ENCODE peak calls at places on chromosome 13, in nine cellular contexts. W, N, E, G, M, U, K, T and Z are unnamed samples.

GRCh38 chr13:47004552-47004951 is 107.7 kb upstream of the HTR2A start:
- DNase-seq in G (no peak), K (no peak), M (no peak), U (no peak), E (no peak), T (no peak), W (no peak), N (no peak), Z (no peak)

GRCh38 chr13:51858433-51859247 is 3.1 kb upstream of the CCDC70 start:
- DNase-seq in M (no peak), W (no peak), U (no peak), T (peak; percentile 31), G (no peak), N (no peak), K (no peak), E (no peak), Z (no peak)

GRCh38 chr13:50609016-50609415 is 234.5 kb downstream of the DLEU7 start:
- DNase-seq in W (no peak), T (no peak), U (no peak), N (no peak), M (no peak), E (no peak), K (no peak), G (no peak), Z (no peak)

GRCh38 chr13:77909827-77910226 is 8.8 kb downstream of the EDNRB start:
- DNase-seq in T (no peak), G (no peak), M (no peak), K (no peak), W (no peak), N (no peak), U (no peak), E (no peak), Z (no peak)

GRCh38 chr13:45185286-45185685 is 15.6 kb downstream of the KCTD4 start:
- DNase-seq in G (no peak), M (no peak), K (no peak), T (no peak), U (no peak), N (no peak), W (no peak), E (no peak), Z (no peak)

GRCh38 chr13:26011996-26012688 is 39.7 kb downstream of the SHISA2 start:
- DNase-seq in K (no peak), T (no peak), N (peak; percentile 74), E (no peak), M (no peak), G (no peak), U (no peak), W (no peak), Z (no peak)

GRCh38 chr13:42656136-42656535 is 82.2 kb downstream of the TNFSF11 start:
- DNase-seq in G (no peak), E (no peak), W (no peak), T (no peak), M (no peak), U (no peak), N (no peak), K (no peak), Z (peak; percentile 89)

GRCh38 chr13:30711837-30712236 is 23.5 kb upstream of the ALOX5AP start:
- DNase-seq in E (peak; percentile 48), G (no peak), N (no peak), W (no peak), K (no peak), T (no peak), M (no peak), U (no peak), Z (no peak)

GRCh38 chr13:44440046-44440608 is 66.5 kb downstream of the SERP2 start:
- DNase-seq in W (no peak), T (no peak), N (no peak), M (no peak), U (no peak), K (no peak), G (no peak), E (no peak), Z (no peak)

GRCh38 chr13:98068511-98068910 is 74.4 kb upstream of the FARP1 start:
- DNase-seq in T (no peak), E (no peak), G (no peak), M (no peak), W (no peak), U (no peak), K (no peak), N (no peak), Z (no peak)

GRCh38 chr13:46759861-46760260 is 37.1 kb downstream of the ESD start:
- DNase-seq in T (peak; percentile 34), W (no peak), N (no peak), E (no peak), U (no peak), M (no peak), G (no peak), K (no peak), Z (no peak)

GRCh38 chr13:74920945-74921725 is 560.8 kb downstream of the TBC1D4 start:
- DNase-seq in E (no peak), U (no peak), K (no peak), G (no peak), M (no peak), W (no peak), N (no peak), T (no peak), Z (peak; percentile 33)

GRCh38 chr13:107675847-107676550 is 539.3 kb downstream of the LIG4 start:
- DNase-seq in N (no peak), W (no peak), T (no peak), E (no peak), U (no peak), M (no peak), G (no peak), K (no peak), Z (no peak)

GRCh38 chr13:50208826-50209335 is 193.6 kb downstream of the KCNRG start:
- DNase-seq in T (peak; percentile 54), W (peak; percentile 44), M (peak; percentile 49), G (no peak), U (peak; percentile 29), N (peak; percentile 76), K (no peak), E (peak; percentile 76), Z (no peak)

GRCh38 chr13:46748300-46748699 is 48.7 kb downstream of the ESD start:
- DNase-seq in T (no peak), W (no peak), N (no peak), E (no peak), U (no peak), G (no peak), M (no peak), K (no peak), Z (no peak)

DNA sequence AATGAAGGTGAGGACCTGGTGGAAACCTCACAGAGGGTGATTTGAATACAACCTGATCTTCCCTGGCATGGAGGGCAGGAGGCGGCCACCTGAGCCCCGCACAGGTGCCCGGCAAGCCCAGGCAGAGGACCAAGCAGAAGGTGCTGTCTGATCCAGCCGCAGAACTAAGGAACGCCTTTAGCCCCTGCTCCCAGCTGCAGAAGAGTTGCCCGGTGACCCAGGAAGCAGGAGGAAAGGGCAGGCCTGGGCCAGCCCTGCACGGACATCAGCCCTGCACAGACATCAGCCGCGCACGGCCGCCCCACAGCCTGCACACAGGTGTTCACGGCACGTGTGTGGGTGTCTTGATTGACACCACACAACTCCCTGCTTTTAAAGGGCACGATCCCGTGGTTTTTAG is 43.1 kb downstream of the RASA3 start:
- DNase-seq in E (no peak), U (peak; percentile 6), M (no peak), T (no peak), N (peak; percentile 57), K (no peak), W (no peak), G (no peak), Z (no peak)
- H3K9me3 ChIP-seq in E (no peaks in the 10 kb centered on the region), U (no peaks in the 10 kb centered on the region), M (no peaks in the 10 kb centered on the region), T (peaks cover 5% of the 10 kb centered on the region), N (no peaks in the 10 kb centered on the region), K (no peaks in the 10 kb centered on the region), W (peaks cover 17% of the 10 kb centered on the region), G (peaks cover 8% of the 10 kb centered on the region), Z (peaks cover 4% of the 10 kb centered on the region)

GRCh38 chr13:57933606-57934005 is 302.1 kb downstream of the PCDH17 start:
- DNase-seq in U (no peak), E (no peak), W (no peak), G (no peak), M (no peak), T (no peak), N (no peak), K (no peak), Z (no peak)
- H3K9me3 ChIP-seq in U (no peaks in the 10 kb centered on the region), E (peaks cover 3% of the 10 kb centered on the region), W (no peaks in the 10 kb centered on the region), G (no peaks in the 10 kb centered on the region), M (no peaks in the 10 kb centered on the region), T (no peaks in the 10 kb centered on the region), N (no peaks in the 10 kb centered on the region), K (no peaks in the 10 kb centered on the region), Z (no peaks in the 10 kb centered on the region)

GRCh38 chr13:27635256-27635655 is 13.6 kb downstream of the POLR1D start:
- DNase-seq in E (no peak), N (no peak), U (no peak), T (no peak), M (no peak), K (no peak), G (no peak), W (no peak), Z (no peak)

GRCh38 chr13:27632214-27632613 is 10.5 kb downstream of the POLR1D start:
- DNase-seq in M (no peak), E (no peak), U (no peak), W (no peak), K (no peak), N (no peak), T (no peak), G (no peak), Z (no peak)

GRCh38 chr13:27632648-27633047 is 11.0 kb downstream of the POLR1D start:
- DNase-seq in M (no peak), U (no peak), T (no peak), E (no peak), K (no peak), W (no peak), N (no peak), G (no peak), Z (no peak)

GRCh38 chr13:27634791-27635190 is 13.1 kb downstream of the POLR1D start:
- DNase-seq in U (no peak), W (no peak), K (no peak), T (no peak), N (no peak), G (no peak), E (no peak), M (no peak), Z (no peak)

DNA sequence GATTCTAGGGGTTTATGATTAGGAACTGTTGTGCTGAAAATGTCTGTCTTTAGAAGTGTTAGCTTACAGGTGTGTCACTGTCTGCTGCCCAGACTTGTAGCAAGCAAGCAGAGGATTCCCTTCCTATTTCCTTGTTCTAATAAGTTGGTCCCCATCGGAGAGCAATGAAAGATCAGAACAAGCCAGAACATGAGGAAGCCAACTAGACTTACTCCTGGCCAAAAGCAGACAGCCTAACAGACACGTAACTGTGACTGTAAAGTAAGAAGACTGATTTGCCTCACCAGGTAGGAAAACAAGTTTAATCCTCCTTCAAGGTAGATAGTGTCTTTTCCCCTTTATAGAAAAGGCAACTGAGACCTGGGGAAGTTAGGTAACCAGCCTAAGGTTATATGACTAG is 12.5 kb downstream of the POLR1D start:
- DNase-seq in K (no peak), E (no peak), G (no peak), N (no peak), M (no peak), T (no peak), W (no peak), U (no peak), Z (no peak)
- H3K9me3 ChIP-seq in K (no peaks in the 10 kb centered on the region), E (no peaks in the 10 kb centered on the region), G (no peaks in the 10 kb centered on the region), N (no peaks in the 10 kb centered on the region), M (no peaks in the 10 kb centered on the region), T (no peaks in the 10 kb centered on the region), W (no peaks in the 10 kb centered on the region), U (no peaks in the 10 kb centered on the region), Z (no peaks in the 10 kb centered on the region)

DNA sequence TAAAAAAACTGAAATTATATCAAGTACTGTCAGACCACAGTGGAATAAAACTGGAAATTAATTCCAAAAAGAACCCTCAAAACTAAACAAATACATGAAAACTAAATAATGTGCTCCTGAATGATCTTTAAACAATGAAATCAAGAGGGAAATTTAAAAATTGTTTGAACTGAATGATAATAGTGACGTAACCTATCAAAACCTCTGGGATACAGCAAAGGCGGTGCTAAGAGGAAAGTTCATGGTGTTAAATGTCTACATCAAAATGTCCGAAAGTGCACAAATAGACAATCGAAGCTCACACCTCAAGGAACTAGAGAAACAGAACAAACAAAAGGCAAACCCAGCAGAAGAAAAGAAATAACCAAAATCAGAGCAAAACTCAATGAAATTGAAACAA is 70.8 kb upstream of the TUBA3C start:
- DNase-seq in E (no peak), G (no peak), T (no peak), W (no peak), U (no peak), N (no peak), M (no peak), K (no peak), Z (no peak)
- H3K9me3 ChIP-seq in E (peaks cover 6% of the 10 kb centered on the region), G (no peaks in the 10 kb centered on the region), T (no peaks in the 10 kb centered on the region), W (peaks cover 6% of the 10 kb centered on the region), U (no peaks in the 10 kb centered on the region), N (no peaks in the 10 kb centered on the region), M (no peaks in the 10 kb centered on the region), K (no peaks in the 10 kb centered on the region), Z (no peaks in the 10 kb centered on the region)